ENCODE peak calls at places on chromosomes 12 and 14, in eight cellular contexts. R is stimulated activated CD8-positive, alpha-beta memory T cell treated with anti-CD3 and anti-CD28 coated beads, Interleukin-7, amount 100 ng/mL, for 24 hours; S is activated CD8-positive, alpha-beta memory T cell treated with anti-CD3 and anti-CD28 coated beads, Interleukin-2, amount 50 U/mL, for 4 hours; L is RPMI7951; O is AG08395; M is astrocyte; H is COLO829; N is effector memory CD8-positive, alpha-beta T cell. F is an unnamed sample.

GRCh38 chr14:82796081-82796480 is 1262.4 kb upstream of the SEL1L start:
- DNase-seq in N (no peak), H (no peak), M (no peak), L (no peak), R (no peak), O (no peak), S (no peak), F (no peak)

GRCh38 chr12:6950944-6951540 is at the start of gene PTPN6:
- DNase-seq in R (no peak), L (no peak), N (peak; percentile 47), M (no peak), O (no peak), H (no peak), S (peak; percentile 72), F (peak; percentile 84)

GRCh38 chr14:73441286-73441685 is 17.1 kb downstream of the NUMB start:
- DNase-seq in O (no peak), S (no peak), M (no peak), H (no peak), N (no peak), R (no peak), L (no peak), F (no peak)

GRCh38 chr14:63030113-63030512 is 15.1 kb downstream of the KCNH5 start:
- DNase-seq in M (no peak), R (no peak), L (no peak), H (no peak), N (no peak), S (no peak), O (no peak), F (no peak)

GRCh38 chr12:18415227-18415626 is 153.9 kb downstream of the PIK3C2G start:
- DNase-seq in R (no peak), M (no peak), S (no peak), O (no peak), N (no peak), H (no peak), L (no peak), F (no peak)

GRCh38 chr12:76471579-76471978 is 88.0 kb downstream of the OSBPL8 start:
- DNase-seq in H (no peak), M (no peak), R (no peak), N (no peak), L (no peak), S (no peak), O (no peak), F (no peak)

GRCh38 chr14:49863483-49864262 is 11.1 kb upstream of the NEMF start:
- DNase-seq in H (no peak), S (no peak), L (no peak), O (no peak), N (no peak), M (no peak), R (no peak), F (no peak)

GRCh38 chr14:95770777-95771176 is 56.9 kb upstream of the TCL1A start:
- DNase-seq in R (no peak), M (no peak), O (no peak), N (no peak), L (peak; percentile 8), H (no peak), S (no peak), F (no peak)

GRCh38 chr12:130639759-130640158 is 76.3 kb downstream of the RIMBP2 start:
- DNase-seq in M (no peak), H (no peak), S (no peak), R (no peak), L (no peak), N (no peak), O (no peak), F (no peak)

GRCh38 chr14:21023817-21024667 is 819 bp downstream of the NDRG2 start:
- DNase-seq in L (no peak), S (peak; percentile 20), O (no peak), R (no peak), H (no peak), M (no peak), N (no peak), F (no peak)

GRCh38 chr12:27083861-27084271 is 1.5 kb upstream of the C12orf71 start:
- DNase-seq in L (peak; percentile 65), R (no peak), O (peak; percentile 42), M (peak; percentile 56), N (no peak), S (no peak), H (peak; percentile 34), F (no peak)

GRCh38 chr12:94761559-94761958 is 111.2 kb upstream of the TMCC3 start:
- DNase-seq in R (no peak), O (peak; percentile 64), L (peak; percentile 85), H (peak; percentile 49), M (peak; percentile 90), N (no peak), S (no peak), F (peak; percentile 53)

GRCh38 chr14:84959796-84960515 is 570.0 kb upstream of the FLRT2 start:
- DNase-seq in R (no peak), S (no peak), L (no peak), O (no peak), N (no peak), M (no peak), H (no peak), F (no peak)

GRCh38 chr12:4807116-4807783 is 87.0 kb downstream of the GALNT8 start:
- DNase-seq in S (no peak), L (no peak), M (no peak), N (no peak), R (no peak), H (no peak), O (no peak), F (no peak)

GRCh38 chr12:5912437-5913334 is 32.4 kb downstream of the ANO2 start:
- DNase-seq in M (no peak), O (no peak), H (peak; percentile 20), L (no peak), N (no peak), S (no peak), R (no peak), F (no peak)

GRCh38 chr14:90512332-90512951 is 115.6 kb downstream of the CALM1 start:
- DNase-seq in M (no peak), N (no peak), S (no peak), L (no peak), R (no peak), H (no peak), O (no peak), F (no peak)

GRCh38 chr12:122182887-122183587 is at the start of gene LRRC43:
- DNase-seq in R (no peak), H (no peak), M (peak; percentile 16), L (peak; percentile 22), N (peak; percentile 33), S (peak; percentile 32), O (peak; percentile 51), F (no peak)

GRCh38 chr14:81166126-81166525 is 54.6 kb downstream of the GTF2A1 start:
- DNase-seq in N (no peak), O (no peak), H (peak; percentile 88), S (no peak), R (no peak), M (no peak), L (no peak), F (no peak)

GRCh38 chr12:95582230-95583058 is 31.2 kb upstream of the USP44 start:
- DNase-seq in L (peak; percentile 40), M (peak; percentile 22), O (peak; percentile 46), S (no peak), N (no peak), R (no peak), H (peak; percentile 22), F (no peak)

GRCh38 chr14:75343914-75344313 is 65.3 kb downstream of the FOS start:
- DNase-seq in L (no peak), M (peak; percentile 16), S (no peak), H (no peak), R (no peak), O (peak; percentile 79), N (no peak), F (no peak)

GRCh38 chr12:19894803-19895202 is 455.5 kb downstream of the AEBP2 start:
- DNase-seq in S (no peak), O (no peak), R (no peak), L (peak; percentile 29), M (peak; percentile 29), H (peak; percentile 48), N (no peak), F (no peak)

GRCh38 chr12:16515666-16516065 is 90.3 kb downstream of the LMO3 start:
- DNase-seq in N (no peak), O (no peak), M (peak; percentile 20), S (no peak), R (no peak), L (no peak), H (no peak), F (no peak)

GRCh38 chr14:74135386-74135785 is 50.6 kb downstream of the LIN52 start:
- DNase-seq in R (no peak), O (no peak), L (no peak), M (peak; percentile 84), H (no peak), S (no peak), N (no peak), F (no peak)

GRCh38 chr12:85275359-85275758 is 4.7 kb upstream of the ALX1 start:
- DNase-seq in O (no peak), R (no peak), N (no peak), H (no peak), M (no peak), L (no peak), S (no peak), F (no peak)

GRCh38 chr12:6211421-6211869 is 11.2 kb downstream of the CD9 start:
- DNase-seq in M (peak; percentile 95), N (no peak), H (no peak), L (no peak), S (no peak), O (peak; percentile 93), R (no peak), F (no peak)

GRCh38 chr12:15131462-15131861 is 89.8 kb downstream of the RERG start:
- DNase-seq in L (peak; percentile 62), R (no peak), S (no peak), H (no peak), O (peak; percentile 59), M (peak; percentile 26), N (no peak), F (no peak)

GRCh38 chr12:130933269-130933995 is 20.3 kb upstream of the ADGRD1 start:
- DNase-seq in N (no peak), L (peak; percentile 18), H (no peak), M (no peak), R (no peak), S (no peak), O (no peak), F (no peak)

GRCh38 chr12:89051065-89051677 is 301.1 kb downstream of the DUSP6 start:
- DNase-seq in R (no peak), O (peak; percentile 70), L (peak; percentile 60), M (peak; percentile 44), H (peak; percentile 59), S (no peak), N (peak; percentile 18), F (no peak)

GRCh38 chr14:75452900-75453816 is 25.3 kb downstream of the JDP2 start:
- DNase-seq in R (no peak), L (peak; percentile 91), O (peak; percentile 91), H (no peak), N (no peak), S (no peak), M (peak; percentile 75), F (no peak)

GRCh38 chr14:101128478-101129450 is 225.2 kb upstream of the RTL1 start:
- DNase-seq in M (no peak), S (no peak), R (no peak), L (no peak), H (no peak), O (no peak), N (no peak), F (no peak)

GRCh38 chr12:51218607-51219161 is 822 bp upstream of the POU6F1 start:
- DNase-seq in M (no peak), R (no peak), O (no peak), H (no peak), L (no peak), N (no peak), S (no peak), F (no peak)

GRCh38 chr12:30010071-30011052 is 226.6 kb upstream of the TMTC1 start:
- DNase-seq in N (no peak), O (no peak), L (no peak), R (no peak), S (no peak), H (no peak), M (peak; percentile 89), F (no peak)

GRCh38 chr12:113369391-113369790 is 11.0 kb downstream of the PLBD2 start:
- DNase-seq in R (no peak), H (no peak), M (no peak), O (no peak), L (no peak), N (no peak), S (no peak), F (no peak)

GRCh38 chr12:111841236-111841749 is 735 bp upstream of the MAPKAPK5 start:
- DNase-seq in R (peak; percentile 1), S (no peak), N (no peak), L (peak; percentile 7), H (peak; percentile 27), M (no peak), O (peak; percentile 21), F (no peak)